ENCODE peak calls at places on chromosomes 3 and 15, in six cellular contexts. K is dorsolateral prefrontal cortex, D is iris pigment epithelial cell, P is activated T-cell treated with anti-CD3 and anti-CD28 coated beads for 1 hour, E is brain microvascular endothelial cell, R is C1 segment of cervical spinal cord. G is an unnamed sample.

GRCh38 chr3:18119866-18120265 is 305.3 kb downstream of the SATB1 start:
- DNase-seq in D (no peak), R (no peak), P (no peak), K (no peak), E (no peak), G (no peak)

GRCh38 chr15:98823012-98823458 is 174.7 kb downstream of the IGF1R start:
- DNase-seq in P (no peak), R (no peak), D (peak), E (peak), K (no peak), G (peak)

GRCh38 chr3:56976666-56977560 is 83.6 kb upstream of the SPATA12 start:
- DNase-seq in D (peak), P (no peak), K (peak), R (no peak), E (peak), G (no peak)

GRCh38 chr15:29669823-29670222 is 152.4 kb downstream of the TJP1 start:
- DNase-seq in K (no peak), D (peak), E (peak), P (no peak), R (no peak), G (no peak)

GRCh38 chr15:67064607-67065530 is 533 bp upstream of the SMAD3 start:
- DNase-seq in P (peak), K (no peak), R (no peak), E (no peak), D (peak), G (no peak)

GRCh38 chr3:177348974-177349373 is 151.7 kb upstream of the TBL1XR1 start:
- DNase-seq in P (no peak), D (no peak), R (no peak), K (no peak), E (no peak), G (no peak)

GRCh38 chr3:196168808-196169391 is 42.3 kb downstream of the ZDHHC19 start:
- DNase-seq in E (no peak), R (no peak), K (no peak), P (no peak), D (no peak), G (no peak)

GRCh38 chr3:11245276-11245675 is 26.9 kb upstream of the ATG7 start:
- DNase-seq in D (peak), K (no peak), P (no peak), R (no peak), E (no peak), G (no peak)

GRCh38 chr15:99251436-99251821 is at the start of gene LRRC28:
- DNase-seq in R (no peak), D (peak), K (no peak), E (no peak), P (no peak), G (no peak)

GRCh38 chr3:81920805-81921204 is 159.4 kb upstream of the GBE1 start:
- DNase-seq in D (no peak), P (no peak), R (no peak), K (no peak), E (no peak), G (no peak)

GRCh38 chr3:44396200-44397171 is 57.9 kb downstream of the TCAIM start:
- DNase-seq in K (no peak), P (no peak), E (no peak), R (no peak), D (no peak), G (no peak)

GRCh38 chr3:172261053-172261452 is 187.2 kb downstream of the GHSR start:
- DNase-seq in P (no peak), D (peak), R (no peak), K (no peak), E (no peak), G (no peak)

GRCh38 chr3:71641669-71642068 is 58.1 kb upstream of the FOXP1 start:
- DNase-seq in R (no peak), K (no peak), D (peak), P (no peak), E (peak), G (peak)

GRCh38 chr3:81765425-81765824 is 4.0 kb upstream of the GBE1 start:
- DNase-seq in P (no peak), D (peak), K (no peak), E (no peak), R (no peak), G (no peak)

GRCh38 chr3:195911946-195912270 is 3.6 kb upstream of the TNK2 start:
- DNase-seq in K (no peak), P (no peak), E (no peak), R (no peak), D (no peak), G (peak)

GRCh38 chr3:10413041-10413440 is 92.1 kb upstream of the SEC13 start:
- DNase-seq in P (no peak), E (no peak), R (no peak), D (no peak), K (no peak), G (no peak)

GRCh38 chr3:106296111-106296510 is 427.3 kb upstream of the CBLB start:
- DNase-seq in D (no peak), K (no peak), P (no peak), E (no peak), R (no peak), G (no peak)

GRCh38 chr3:61808526-61808925 is 247.2 kb downstream of the PTPRG start:
- DNase-seq in R (no peak), K (no peak), P (no peak), E (no peak), D (no peak), G (no peak)

GRCh38 chr3:79517766-79518413 is 249.9 kb downstream of the ROBO1 start:
- DNase-seq in D (peak), P (no peak), E (peak), R (no peak), K (no peak), G (peak)

GRCh38 chr3:156811092-156811862 is 14.9 kb upstream of the LEKR1 start:
- DNase-seq in E (no peak), P (no peak), R (no peak), K (no peak), D (no peak), G (no peak)

GRCh38 chr15:32878849-32879795 is 161.3 kb downstream of the GREM1 start:
- DNase-seq in D (no peak), R (no peak), E (no peak), K (no peak), P (no peak), G (no peak)

GRCh38 chr15:40330368-40330836 is 6.9 kb downstream of the INAFM2 start:
- DNase-seq in P (no peak), E (no peak), R (no peak), D (no peak), K (no peak), G (no peak)

GRCh38 chr3:45676248-45677044 is 12.8 kb upstream of the SACM1L start:
- DNase-seq in K (no peak), R (no peak), E (no peak), D (no peak), P (no peak), G (no peak)

GRCh38 chr3:168094877-168095610 is 680 bp downstream of the GOLIM4 start:
- DNase-seq in P (peak), E (peak), D (peak), R (peak), K (peak), G (peak)

GRCh38 chr15:99983171-99983891 is 250.1 kb upstream of the LYSMD4 start:
- DNase-seq in P (no peak), E (no peak), K (no peak), R (no peak), D (no peak), G (no peak)